ENCODE peak calls at places on chromosomes 5 and 9, in nine cellular contexts. V is GM23248, R is stomach, J is IMR-90, D is SK-N-SH, X is OCI-LY7, M is left ventricle myocardium inferior, O is PC-9, A is endodermal cell. N is an unnamed sample.

GRCh38 chr5:101035425-101035824 is 132.3 kb upstream of the ST8SIA4 start:
- DNase-seq in J (no peak), X (no peak), V (no peak), D (no peak), O (no peak), M (no peak), A (no peak), R (no peak), N (no peak)

GRCh38 chr9:18568969-18569368 is 95.0 kb downstream of the ADAMTSL1 start:
- DNase-seq in A (no peak), V (peak; percentile 34), J (peak; percentile 46), O (no peak), X (no peak), R (no peak), D (peak; percentile 48), M (no peak), N (no peak)

GRCh38 chr5:176144508-176144907 is 93.7 kb upstream of the SIMC1 start:
- DNase-seq in R (no peak), X (no peak), O (no peak), M (no peak), A (no peak), J (no peak), V (no peak), D (no peak), N (no peak)

GRCh38 chr5:122192883-122193496 is 63.6 kb downstream of the ZNF474 start:
- DNase-seq in V (peak; percentile 81), M (no peak), R (no peak), O (peak; percentile 7), J (peak; percentile 79), A (peak; percentile 55), D (peak; percentile 22), X (peak; percentile 46), N (no peak)

GRCh38 chr5:38557309-38557710 is 864 bp upstream of the LIFR start:
- DNase-seq in R (peak; percentile 36), J (no peak), V (no peak), A (no peak), D (no peak), M (no peak), O (no peak), X (no peak), N (no peak)

GRCh38 chr5:167593706-167594105 is 697.7 kb upstream of the WWC1 start:
- DNase-seq in R (no peak), A (no peak), V (no peak), J (no peak), D (no peak), X (no peak), M (no peak), O (no peak), N (no peak)

GRCh38 chr9:105363842-105364241 is 84.0 kb upstream of the FSD1L start:
- DNase-seq in M (no peak), D (no peak), R (no peak), J (no peak), V (no peak), A (no peak), X (no peak), O (no peak), N (no peak)

GRCh38 chr9:20369391-20369790 is 252.9 kb downstream of the MLLT3 start:
- DNase-seq in R (no peak), X (peak; percentile 6), J (no peak), V (no peak), M (no peak), A (no peak), D (no peak), O (no peak), N (no peak)

GRCh38 chr5:145362261-145362660 is 472.9 kb downstream of the PRELID2 start:
- DNase-seq in V (peak; percentile 81), M (no peak), J (peak; percentile 93), X (no peak), D (no peak), R (no peak), O (peak; percentile 27), A (no peak), N (no peak)

GRCh38 chr5:10036136-10036535 is 213.6 kb downstream of the ATPSCKMT start:
- DNase-seq in R (no peak), A (no peak), M (no peak), X (no peak), D (no peak), O (no peak), V (peak; percentile 68), J (peak; percentile 58), N (no peak)

GRCh38 chr9:35905912-35906679 is at the start of gene HRCT1:
- DNase-seq in V (peak; percentile 97), M (peak; percentile 93), R (peak; percentile 96), O (peak; percentile 86), J (peak; percentile 94), D (no peak), A (peak; percentile 52), X (no peak), N (peak; percentile 95)

GRCh38 chr9:76773051-76773450 is 8.8 kb downstream of the PCA3 start:
- DNase-seq in V (no peak), O (no peak), D (no peak), A (no peak), M (no peak), J (no peak), R (no peak), X (no peak), N (no peak)

GRCh38 chr5:74136276-74136675 is 504.3 kb downstream of the ENC1 start:
- DNase-seq in R (no peak), J (no peak), O (no peak), V (no peak), X (no peak), A (no peak), D (no peak), M (no peak), N (no peak)

GRCh38 chr5:172420215-172420934 is 34.0 kb downstream of the SH3PXD2B start:
- DNase-seq in J (peak; percentile 94), O (peak; percentile 91), A (peak; percentile 75), D (no peak), X (peak; percentile 27), R (peak; percentile 64), V (peak; percentile 93), M (peak; percentile 58), N (peak; percentile 93)

GRCh38 chr5:29185558-29185957 is 2007.9 kb upstream of the CDH6 start:
- DNase-seq in R (no peak), J (no peak), O (no peak), X (no peak), A (no peak), V (no peak), D (no peak), M (no peak), N (no peak)

GRCh38 chr5:14451866-14452265 is 129.7 kb upstream of the OTULINL start:
- DNase-seq in J (no peak), M (no peak), V (peak; percentile 51), R (no peak), O (no peak), A (no peak), X (no peak), D (no peak), N (no peak)

GRCh38 chr5:160090059-160090458 is 29.2 kb downstream of the PWWP2A start:
- DNase-seq in D (no peak), J (no peak), A (no peak), V (no peak), R (no peak), O (no peak), X (no peak), M (no peak), N (no peak)
- H3K36me3 ChIP-seq in D (peaks cover 20% of the 10 kb centered on the region), J (peaks cover 12% of the 10 kb centered on the region), A (peaks cover 37% of the 10 kb centered on the region), V (peaks cover 18% of the 10 kb centered on the region), R (peaks cover 21% of the 10 kb centered on the region), O (peaks cover 6% of the 10 kb centered on the region), X (peaks cover 40% of the 10 kb centered on the region), M (peaks cover 33% of the 10 kb centered on the region), N (peaks cover 24% of the 10 kb centered on the region)

DNA sequence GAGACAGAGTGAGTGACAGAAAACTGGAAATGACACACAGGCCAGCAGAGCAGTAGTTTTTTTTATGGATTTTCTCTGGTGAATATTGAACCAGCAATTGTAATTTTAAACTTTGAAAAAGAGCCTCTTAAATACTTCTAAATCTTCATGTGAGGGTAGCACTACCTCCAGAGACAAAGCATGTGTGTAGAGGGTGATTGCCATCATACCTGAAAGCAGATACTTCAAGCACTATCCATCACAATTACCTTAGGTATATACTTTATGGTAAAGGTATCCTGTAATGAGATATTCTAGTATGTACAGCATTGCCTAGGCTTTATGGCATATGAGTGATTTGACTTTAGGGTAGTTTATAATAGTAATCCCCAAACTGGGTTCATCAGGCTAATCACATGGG is 3.4 kb upstream of the EBF1 start:
- DNase-seq in M (no peak), X (no peak), J (no peak), O (no peak), V (no peak), A (no peak), D (no peak), R (no peak), N (no peak)
- H3K4me3 ChIP-seq in M (no peak overlapping the region), X (peak overlapping the region; percentile 94), J (no peak overlapping the region), O (no peak overlapping the region), V (no peak overlapping the region), A (no peak overlapping the region), D (no peak overlapping the region), R (no peak overlapping the region), N (no peak overlapping the region)

GRCh38 chr9:115594551-115594950 is 476.6 kb upstream of the TNC start:
- DNase-seq in M (no peak), D (no peak), V (peak; percentile 51), A (no peak), J (peak; percentile 40), R (no peak), X (no peak), O (no peak), N (no peak)

GRCh38 chr9:115597330-115597729 is 479.4 kb upstream of the TNC start:
- DNase-seq in O (no peak), M (no peak), J (no peak), X (no peak), A (no peak), V (peak; percentile 9), D (no peak), R (no peak), N (no peak)

GRCh38 chr9:115596743-115597080 is 478.8 kb upstream of the TNC start:
- DNase-seq in J (no peak), A (no peak), V (peak; percentile 67), R (no peak), M (no peak), O (no peak), D (no peak), X (no peak), N (no peak)

GRCh38 chr9:115593587-115594091 is 475.7 kb upstream of the TNC start:
- DNase-seq in J (peak; percentile 78), O (peak; percentile 34), D (peak; percentile 48), X (peak; percentile 31), V (peak; percentile 73), A (peak; percentile 63), M (no peak), R (no peak), N (no peak)

GRCh38 chr9:115595951-115596742 is 478.2 kb upstream of the TNC start:
- DNase-seq in X (no peak), D (no peak), A (no peak), V (peak; percentile 90), O (no peak), M (no peak), J (peak; percentile 87), R (no peak), N (no peak)
- H3K4me1 ChIP-seq in X (no peaks in the 10 kb centered on the region), D (peaks cover 17% of the 10 kb centered on the region), A (peaks cover 12% of the 10 kb centered on the region), V (peaks cover 86% of the 10 kb centered on the region), O (peaks cover 6% of the 10 kb centered on the region), M (no peaks in the 10 kb centered on the region), J (peaks cover 23% of the 10 kb centered on the region), R (no peaks in the 10 kb centered on the region), N (no peaks in the 10 kb centered on the region)

GRCh38 chr5:59142927-59143326 is 560.1 kb downstream of the RAB3C start:
- DNase-seq in V (no peak), R (no peak), A (no peak), X (no peak), D (no peak), O (no peak), M (no peak), J (no peak), N (no peak)
- H3K36me3 ChIP-seq in V (no peaks in the 10 kb centered on the region), R (no peaks in the 10 kb centered on the region), A (no peaks in the 10 kb centered on the region), X (no peaks in the 10 kb centered on the region), D (no peaks in the 10 kb centered on the region), O (no peaks in the 10 kb centered on the region), M (no peaks in the 10 kb centered on the region), J (no peaks in the 10 kb centered on the region), N (no peaks in the 10 kb centered on the region)

GRCh38 chr5:1465966-1466471 is 20.8 kb upstream of the SLC6A3 start:
- DNase-seq in O (no peak), R (no peak), X (no peak), M (no peak), V (no peak), J (no peak), A (peak; percentile 34), D (no peak), N (no peak)
- H3K4me3 ChIP-seq in O (no peak overlapping the region), R (no peak overlapping the region), X (no peak overlapping the region), M (no peak overlapping the region), V (no peak overlapping the region), J (no peak overlapping the region), A (no peak overlapping the region), D (no peak overlapping the region), N (no peak overlapping the region)

N was measured in right atrium auricular region.